ENCODE peak calls at places on chromosomes 12 and 14, in nine cellular contexts. One of them, this sample, is unnamed.

GRCh38 chr12:75724913-75725312 is 213.5 kb upstream of the KRR1 start:
- DNase-seq in upper lobe of left lung: no peak
- DNase-seq in astrocyte of the cerebellum: peak
- DNase-seq in transverse colon: no peak
- DNase-seq in CD8-positive, alpha-beta T cell: no peak
- DNase-seq in foreskin fibroblast: peak
- DNase-seq in fibroblast of lung: peak
- DNase-seq in mucosa of descending colon: no peak
- DNase-seq in Peyer's patch: no peak
- DNase-seq in this sample: peak

GRCh38 chr12:57632898-57633825 is at the start of gene B4GALNT1:
- DNase-seq in upper lobe of left lung: peak
- DNase-seq in astrocyte of the cerebellum: no peak
- DNase-seq in transverse colon: peak
- DNase-seq in CD8-positive, alpha-beta T cell: peak
- DNase-seq in foreskin fibroblast: no peak
- DNase-seq in fibroblast of lung: peak
- DNase-seq in mucosa of descending colon: no peak
- DNase-seq in Peyer's patch: peak
- DNase-seq in this sample: peak

GRCh38 chr14:100868621-100869370 is 34.7 kb downstream of the RTL1 start:
- DNase-seq in upper lobe of left lung: no peak
- DNase-seq in astrocyte of the cerebellum: no peak
- DNase-seq in transverse colon: no peak
- DNase-seq in CD8-positive, alpha-beta T cell: no peak
- DNase-seq in foreskin fibroblast: no peak
- DNase-seq in fibroblast of lung: no peak
- DNase-seq in mucosa of descending colon: peak
- DNase-seq in Peyer's patch: no peak
- DNase-seq in this sample: no peak

GRCh38 chr12:54220092-54220557 is 31.3 kb upstream of the SMUG1 start:
- DNase-seq in upper lobe of left lung: peak
- DNase-seq in astrocyte of the cerebellum: peak
- DNase-seq in transverse colon: peak
- DNase-seq in CD8-positive, alpha-beta T cell: peak
- DNase-seq in foreskin fibroblast: no peak
- DNase-seq in fibroblast of lung: peak
- DNase-seq in mucosa of descending colon: no peak
- DNase-seq in Peyer's patch: peak
- DNase-seq in this sample: peak

GRCh38 chr12:38961683-38962082 is 56.3 kb upstream of the CPNE8 start:
- DNase-seq in upper lobe of left lung: no peak
- DNase-seq in astrocyte of the cerebellum: no peak
- DNase-seq in transverse colon: no peak
- DNase-seq in CD8-positive, alpha-beta T cell: no peak
- DNase-seq in foreskin fibroblast: no peak
- DNase-seq in fibroblast of lung: no peak
- DNase-seq in mucosa of descending colon: no peak
- DNase-seq in Peyer's patch: no peak
- DNase-seq in this sample: no peak

GRCh38 chr12:52534482-52534881 is 14.3 kb upstream of the KRT5 start:
- DNase-seq in upper lobe of left lung: no peak
- DNase-seq in astrocyte of the cerebellum: no peak
- DNase-seq in transverse colon: no peak
- DNase-seq in CD8-positive, alpha-beta T cell: no peak
- DNase-seq in foreskin fibroblast: no peak
- DNase-seq in fibroblast of lung: no peak
- DNase-seq in mucosa of descending colon: no peak
- DNase-seq in Peyer's patch: no peak
- DNase-seq in this sample: no peak

GRCh38 chr12:116551952-116552749 is 7.0 kb upstream of the MAP1LC3B2 start:
- DNase-seq in upper lobe of left lung: no peak
- DNase-seq in astrocyte of the cerebellum: no peak
- DNase-seq in transverse colon: no peak
- DNase-seq in CD8-positive, alpha-beta T cell: no peak
- DNase-seq in foreskin fibroblast: peak
- DNase-seq in fibroblast of lung: peak
- DNase-seq in mucosa of descending colon: no peak
- DNase-seq in Peyer's patch: no peak
- DNase-seq in this sample: peak

GRCh38 chr12:14961466-14962155 is at the start of gene ARHGDIB:
- DNase-seq in upper lobe of left lung: peak
- DNase-seq in astrocyte of the cerebellum: no peak
- DNase-seq in transverse colon: peak
- DNase-seq in CD8-positive, alpha-beta T cell: peak
- DNase-seq in foreskin fibroblast: peak
- DNase-seq in fibroblast of lung: no peak
- DNase-seq in mucosa of descending colon: peak
- DNase-seq in Peyer's patch: peak
- DNase-seq in this sample: peak

GRCh38 chr12:52480073-52480472 is 6.5 kb upstream of the KRT6C start:
- DNase-seq in upper lobe of left lung: no peak
- DNase-seq in astrocyte of the cerebellum: no peak
- DNase-seq in transverse colon: no peak
- DNase-seq in CD8-positive, alpha-beta T cell: no peak
- DNase-seq in foreskin fibroblast: no peak
- DNase-seq in fibroblast of lung: no peak
- DNase-seq in mucosa of descending colon: no peak
- DNase-seq in Peyer's patch: no peak
- DNase-seq in this sample: no peak

GRCh38 chr14:92792885-92793284 is 1.2 kb upstream of the GOLGA5 start:
- DNase-seq in upper lobe of left lung: no peak
- DNase-seq in astrocyte of the cerebellum: no peak
- DNase-seq in transverse colon: no peak
- DNase-seq in CD8-positive, alpha-beta T cell: no peak
- DNase-seq in foreskin fibroblast: peak
- DNase-seq in fibroblast of lung: no peak
- DNase-seq in mucosa of descending colon: no peak
- DNase-seq in Peyer's patch: no peak
- DNase-seq in this sample: peak

GRCh38 chr12:20201733-20202132 is 166.6 kb upstream of the PDE3A start:
- DNase-seq in upper lobe of left lung: no peak
- DNase-seq in astrocyte of the cerebellum: no peak
- DNase-seq in transverse colon: no peak
- DNase-seq in CD8-positive, alpha-beta T cell: no peak
- DNase-seq in foreskin fibroblast: no peak
- DNase-seq in fibroblast of lung: no peak
- DNase-seq in mucosa of descending colon: no peak
- DNase-seq in Peyer's patch: no peak
- DNase-seq in this sample: no peak

GRCh38 chr14:75155159-75155558 is 21.3 kb downstream of the TMED10 start:
- DNase-seq in upper lobe of left lung: no peak
- DNase-seq in astrocyte of the cerebellum: no peak
- DNase-seq in transverse colon: no peak
- DNase-seq in CD8-positive, alpha-beta T cell: no peak
- DNase-seq in foreskin fibroblast: no peak
- DNase-seq in fibroblast of lung: no peak
- DNase-seq in mucosa of descending colon: no peak
- DNase-seq in Peyer's patch: no peak
- DNase-seq in this sample: no peak

GRCh38 chr12:110577717-110578521 is 5.2 kb downstream of the PPTC7 start:
- DNase-seq in upper lobe of left lung: peak
- DNase-seq in astrocyte of the cerebellum: no peak
- DNase-seq in transverse colon: peak
- DNase-seq in CD8-positive, alpha-beta T cell: peak
- DNase-seq in foreskin fibroblast: peak
- DNase-seq in fibroblast of lung: peak
- DNase-seq in mucosa of descending colon: no peak
- DNase-seq in Peyer's patch: no peak
- DNase-seq in this sample: peak

GRCh38 chr12:110199360-110200123 is 75.4 kb downstream of the IFT81 start:
- DNase-seq in upper lobe of left lung: no peak
- DNase-seq in astrocyte of the cerebellum: peak
- DNase-seq in transverse colon: no peak
- DNase-seq in CD8-positive, alpha-beta T cell: no peak
- DNase-seq in foreskin fibroblast: peak
- DNase-seq in fibroblast of lung: peak
- DNase-seq in mucosa of descending colon: no peak
- DNase-seq in Peyer's patch: no peak
- DNase-seq in this sample: peak

GRCh38 chr12:122891661-122892525 is 4.0 kb downstream of the VPS37B start:
- DNase-seq in upper lobe of left lung: no peak
- DNase-seq in astrocyte of the cerebellum: peak
- DNase-seq in transverse colon: no peak
- DNase-seq in CD8-positive, alpha-beta T cell: no peak
- DNase-seq in foreskin fibroblast: peak
- DNase-seq in fibroblast of lung: peak
- DNase-seq in mucosa of descending colon: no peak
- DNase-seq in Peyer's patch: peak
- DNase-seq in this sample: peak

GRCh38 chr14:104935955-104936354 is 11.3 kb downstream of the PLD4 start:
- DNase-seq in upper lobe of left lung: no peak
- DNase-seq in astrocyte of the cerebellum: no peak
- DNase-seq in transverse colon: no peak
- DNase-seq in CD8-positive, alpha-beta T cell: no peak
- DNase-seq in foreskin fibroblast: no peak
- DNase-seq in fibroblast of lung: no peak
- DNase-seq in mucosa of descending colon: no peak
- DNase-seq in Peyer's patch: no peak
- DNase-seq in this sample: no peak

GRCh38 chr14:104935026-104935650 is 10.5 kb downstream of the PLD4 start:
- DNase-seq in upper lobe of left lung: no peak
- DNase-seq in astrocyte of the cerebellum: no peak
- DNase-seq in transverse colon: no peak
- DNase-seq in CD8-positive, alpha-beta T cell: no peak
- DNase-seq in foreskin fibroblast: no peak
- DNase-seq in fibroblast of lung: no peak
- DNase-seq in mucosa of descending colon: no peak
- DNase-seq in Peyer's patch: peak
- DNase-seq in this sample: no peak

GRCh38 chr14:104932676-104933631 is 8.3 kb downstream of the PLD4 start:
- DNase-seq in upper lobe of left lung: peak
- DNase-seq in astrocyte of the cerebellum: peak
- DNase-seq in transverse colon: peak
- DNase-seq in CD8-positive, alpha-beta T cell: peak
- DNase-seq in foreskin fibroblast: peak
- DNase-seq in fibroblast of lung: peak
- DNase-seq in mucosa of descending colon: peak
- DNase-seq in Peyer's patch: peak
- DNase-seq in this sample: peak

GRCh38 chr14:104933721-104934379 is 9.2 kb downstream of the PLD4 start:
- DNase-seq in upper lobe of left lung: no peak
- DNase-seq in astrocyte of the cerebellum: no peak
- DNase-seq in transverse colon: no peak
- DNase-seq in CD8-positive, alpha-beta T cell: no peak
- DNase-seq in foreskin fibroblast: no peak
- DNase-seq in fibroblast of lung: no peak
- DNase-seq in mucosa of descending colon: no peak
- DNase-seq in Peyer's patch: peak
- DNase-seq in this sample: no peak

DNA sequence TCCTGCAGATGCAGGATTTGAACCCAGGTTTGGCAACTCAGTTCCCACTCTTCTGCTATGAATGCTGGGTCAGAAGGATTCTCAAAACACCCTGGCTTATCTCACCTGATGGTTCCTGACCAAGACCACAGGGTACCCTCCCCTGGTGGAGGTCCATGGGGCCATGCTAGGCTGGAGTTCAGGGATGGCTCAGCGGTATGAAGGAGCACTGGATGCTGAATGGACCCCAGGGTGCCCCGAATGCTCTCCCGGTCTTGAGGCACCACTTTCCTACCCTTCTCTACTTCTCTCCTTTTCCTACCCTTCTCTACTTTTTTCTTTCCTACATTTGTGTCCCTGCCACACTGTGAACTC is 9.7 kb downstream of the PLD4 start:
- DNase-seq in upper lobe of left lung: no peak
- DNase-seq in astrocyte of the cerebellum: no peak
- DNase-seq in transverse colon: no peak
- DNase-seq in CD8-positive, alpha-beta T cell: no peak
- DNase-seq in foreskin fibroblast: no peak
- DNase-seq in fibroblast of lung: no peak
- DNase-seq in mucosa of descending colon: no peak
- DNase-seq in Peyer's patch: peak
- DNase-seq in this sample: no peak
- H3K4me3 ChIP-seq in upper lobe of left lung: no peak
- H3K4me3 ChIP-seq in astrocyte of the cerebellum: no peak
- H3K4me3 ChIP-seq in transverse colon: no peak
- H3K4me3 ChIP-seq in CD8-positive, alpha-beta T cell: no peak
- H3K4me3 ChIP-seq in foreskin fibroblast: peak
- H3K4me3 ChIP-seq in fibroblast of lung: no peak
- H3K4me3 ChIP-seq in mucosa of descending colon: no peak
- H3K4me3 ChIP-seq in Peyer's patch: no peak
- H3K4me3 ChIP-seq in this sample: no peak

DNA sequence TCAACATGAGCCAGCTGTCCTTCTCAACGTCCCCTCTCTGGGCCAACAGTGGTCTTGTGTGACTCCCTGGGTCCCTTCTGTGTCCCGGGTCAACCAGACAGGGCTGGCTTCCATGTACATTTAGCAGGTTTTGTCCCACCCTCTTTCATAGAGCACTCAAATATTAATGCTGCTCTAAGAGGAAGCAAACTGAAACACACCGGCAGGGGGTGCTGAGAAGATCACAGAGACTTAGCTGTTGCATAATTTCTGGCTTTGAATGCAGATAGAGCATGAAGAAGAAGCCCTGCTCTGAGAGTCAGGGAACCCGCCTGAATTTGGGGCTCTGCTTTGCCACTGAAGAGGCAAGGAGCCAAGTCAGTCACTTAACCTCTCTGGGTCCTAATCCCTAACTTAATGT is 138.7 kb downstream of the ESRRB start:
- DNase-seq in upper lobe of left lung: no peak
- DNase-seq in astrocyte of the cerebellum: no peak
- DNase-seq in transverse colon: no peak
- DNase-seq in CD8-positive, alpha-beta T cell: no peak
- DNase-seq in foreskin fibroblast: no peak
- DNase-seq in fibroblast of lung: peak
- DNase-seq in mucosa of descending colon: no peak
- DNase-seq in Peyer's patch: no peak
- DNase-seq in this sample: peak
- TF ChIP-seq CTCF in upper lobe of left lung: no peak
- TF ChIP-seq CTCF in astrocyte of the cerebellum: peak
- TF ChIP-seq CTCF in transverse colon: no peak
- TF ChIP-seq CTCF in CD8-positive, alpha-beta T cell: no peak
- TF ChIP-seq CTCF in foreskin fibroblast: no peak
- TF ChIP-seq CTCF in fibroblast of lung: peak
- TF ChIP-seq CTCF in mucosa of descending colon: no peak
- TF ChIP-seq CTCF in Peyer's patch: no peak
- TF ChIP-seq CTCF in this sample: peak

GRCh38 chr12:64824500-64825142 is at the start of gene TBC1D30:
- DNase-seq in upper lobe of left lung: no peak
- DNase-seq in astrocyte of the cerebellum: no peak
- DNase-seq in transverse colon: no peak
- DNase-seq in CD8-positive, alpha-beta T cell: no peak
- DNase-seq in foreskin fibroblast: no peak
- DNase-seq in fibroblast of lung: no peak
- DNase-seq in mucosa of descending colon: peak
- DNase-seq in Peyer's patch: no peak
- DNase-seq in this sample: peak
- H3K4me3 ChIP-seq in upper lobe of left lung: peak
- H3K4me3 ChIP-seq in astrocyte of the cerebellum: peak
- H3K4me3 ChIP-seq in transverse colon: peak
- H3K4me3 ChIP-seq in CD8-positive, alpha-beta T cell: peak
- H3K4me3 ChIP-seq in foreskin fibroblast: peak
- H3K4me3 ChIP-seq in fibroblast of lung: peak
- H3K4me3 ChIP-seq in mucosa of descending colon: no peak
- H3K4me3 ChIP-seq in Peyer's patch: peak
- H3K4me3 ChIP-seq in this sample: peak

DNA sequence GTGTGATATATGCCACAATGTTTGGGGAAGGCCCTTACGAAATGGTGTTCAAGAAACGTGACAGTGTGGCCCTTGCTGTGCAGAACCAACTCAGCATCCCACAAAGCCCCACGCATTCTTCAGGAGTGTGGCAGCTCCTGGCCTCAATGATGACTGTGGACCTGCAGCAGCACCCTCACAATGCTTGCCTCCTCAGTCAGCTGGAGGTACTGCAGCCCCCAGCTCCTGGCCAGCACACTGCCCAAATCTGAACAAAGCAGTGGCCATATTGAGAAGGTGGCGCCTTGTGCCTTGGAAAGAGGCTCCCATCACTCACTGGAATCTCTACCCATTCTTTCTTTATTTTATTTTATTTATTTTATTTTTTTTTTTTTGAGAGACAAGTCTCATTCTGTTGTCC is 10.4 kb downstream of the POLE2 start:
- DNase-seq in upper lobe of left lung: no peak
- DNase-seq in astrocyte of the cerebellum: no peak
- DNase-seq in transverse colon: no peak
- DNase-seq in CD8-positive, alpha-beta T cell: no peak
- DNase-seq in foreskin fibroblast: no peak
- DNase-seq in fibroblast of lung: no peak
- DNase-seq in mucosa of descending colon: no peak
- DNase-seq in Peyer's patch: no peak
- DNase-seq in this sample: peak
- TF ChIP-seq CTCF in upper lobe of left lung: no peak
- TF ChIP-seq CTCF in astrocyte of the cerebellum: peak
- TF ChIP-seq CTCF in transverse colon: no peak
- TF ChIP-seq CTCF in CD8-positive, alpha-beta T cell: no peak
- TF ChIP-seq CTCF in foreskin fibroblast: no peak
- TF ChIP-seq CTCF in fibroblast of lung: no peak
- TF ChIP-seq CTCF in mucosa of descending colon: no peak
- TF ChIP-seq CTCF in Peyer's patch: no peak
- TF ChIP-seq CTCF in this sample: peak

This sample was measured in choroid plexus epithelial cell.